ENCODE peak calls at places on chromosomes 16 and 17, in five cellular contexts. D is HCT116, A is heart left ventricle, B is MM.1S, M is AG04450. T is an unnamed sample.
A peak's percentile ranks its signal among the peaks of the same experiment; 100 is the strongest.

GRCh38 chr16:15970202-15970601 is 20.8 kb downstream of the ABCC1 start:
- DNase-seq in D (no peak), A (no peak), B (no peak), M (no peak), T (no peak)

GRCh38 chr17:48225725-48226567 is 118.4 kb downstream of the SNX11 start:
- DNase-seq in D (no peak), A (no peak), B (no peak), M (no peak), T (no peak)

GRCh38 chr16:60259956-60260355 is 1525.8 kb upstream of the GOT2 start:
- DNase-seq in D (no peak), A (no peak), B (no peak), M (no peak), T (no peak)

GRCh38 chr17:39222151-39222550 is 3.6 kb downstream of the STAC2 start:
- DNase-seq in D (no peak), A (no peak), B (no peak), M (no peak), T (no peak)

GRCh38 chr17:31724026-31724425 is 135.0 kb downstream of the COPRS start:
- DNase-seq in D (no peak), A (no peak), B (no peak), M (no peak), T (no peak)

GRCh38 chr17:38970804-38971203 is 3.6 kb upstream of the FBXO47 start:
- DNase-seq in D (no peak), A (no peak), B (peak; percentile 14), M (no peak), T (no peak)

GRCh38 chr17:16999931-17000625 is 28.2 kb upstream of the TNFRSF13B start:
- DNase-seq in D (no peak), A (no peak), B (no peak), M (no peak), T (no peak)

GRCh38 chr17:56222255-56222654 is 69.0 kb downstream of the ANKFN1 start:
- DNase-seq in D (no peak), A (no peak), B (no peak), M (no peak), T (no peak)

GRCh38 chr16:76303637-76304314 is 26.6 kb downstream of the CNTNAP4 start:
- DNase-seq in D (no peak), A (no peak), B (peak; percentile 7), M (no peak), T (no peak)

GRCh38 chr17:42287305-42288077 is 807 bp upstream of the STAT5A start:
- DNase-seq in D (no peak), A (peak; percentile 69), B (no peak), M (no peak), T (no peak)

GRCh38 chr16:16966439-16966838 is 504.3 kb downstream of the XYLT1 start:
- DNase-seq in D (no peak), A (no peak), B (no peak), M (no peak), T (no peak)

GRCh38 chr16:22034503-22034902 is 26.6 kb downstream of the MOSMO start:
- DNase-seq in D (no peak), A (no peak), B (no peak), M (no peak), T (no peak)

GRCh38 chr17:9725575-9725974 is 65.8 kb downstream of the DHRS7C start:
- DNase-seq in D (no peak), A (no peak), B (no peak), M (no peak), T (no peak)

GRCh38 chr16:53775821-53776431 is 72.0 kb downstream of the FTO start:
- DNase-seq in D (no peak), A (peak; percentile 32), B (no peak), M (peak; percentile 81), T (peak; percentile 80)

GRCh38 chr17:45740553-45741330 is 43.4 kb upstream of the CRHR1 start:
- DNase-seq in D (peak; percentile 89), A (peak; percentile 62), B (peak; percentile 62), M (no peak), T (peak; percentile 32)

GRCh38 chr16:67396159-67396774 is 3.0 kb upstream of the TPPP3 start:
- DNase-seq in D (peak; percentile 71), A (peak; percentile 92), B (peak; percentile 47), M (no peak), T (peak; percentile 84)

GRCh38 chr17:78247304-78247703 is 15.9 kb downstream of the TMEM235 start:
- DNase-seq in D (no peak), A (no peak), B (no peak), M (no peak), T (no peak)

GRCh38 chr16:48413291-48413690 is 28.1 kb upstream of the SIAH1 start:
- DNase-seq in D (no peak), A (no peak), B (no peak), M (no peak), T (no peak)

GRCh38 chr17:46045639-46046038 is 46.6 kb downstream of the STH start:
- DNase-seq in D (no peak), A (no peak), B (no peak), M (no peak), T (no peak)

GRCh38 chr16:22671301-22672076 is 142.5 kb upstream of the HS3ST2 start:
- DNase-seq in D (no peak), A (no peak), B (no peak), M (no peak), T (no peak)

GRCh38 chr16:11271610-11272009 is 1.8 kb downstream of the PRM3 start:
- DNase-seq in D (no peak), A (no peak), B (no peak), M (no peak), T (no peak)

GRCh38 chr16:88779406-88780099 is 5.5 kb downstream of the PIEZO1 start:
- DNase-seq in D (no peak), A (peak; percentile 74), B (no peak), M (no peak), T (no peak)

GRCh38 chr16:68590201-68590994 is 51.3 kb downstream of the ZFP90 start:
- DNase-seq in D (peak; percentile 54), A (no peak), B (no peak), M (no peak), T (peak; percentile 58)

GRCh38 chr16:53207810-53208752 is 153.3 kb downstream of the CHD9 start:
- DNase-seq in D (peak; percentile 19), A (peak; percentile 43), B (no peak), M (peak; percentile 46), T (peak; percentile 55)

GRCh38 chr16:23952128-23953041 is 116.6 kb downstream of the PRKCB start:
- DNase-seq in D (no peak), A (no peak), B (no peak), M (no peak), T (no peak)

GRCh38 chr17:79739148-79740062 is 8.7 kb downstream of the ENPP7 start:
- DNase-seq in D (no peak), A (no peak), B (no peak), M (no peak), T (no peak)

GRCh38 chr16:5851583-5851982 is 754.0 kb upstream of the EEF2KMT start:
- DNase-seq in D (no peak), A (no peak), B (peak; percentile 97), M (no peak), T (no peak)
- TF ChIP-seq CTCF in D (no peak), A (no peak), B (no peak), M (no peak), T (no peak)

DNA sequence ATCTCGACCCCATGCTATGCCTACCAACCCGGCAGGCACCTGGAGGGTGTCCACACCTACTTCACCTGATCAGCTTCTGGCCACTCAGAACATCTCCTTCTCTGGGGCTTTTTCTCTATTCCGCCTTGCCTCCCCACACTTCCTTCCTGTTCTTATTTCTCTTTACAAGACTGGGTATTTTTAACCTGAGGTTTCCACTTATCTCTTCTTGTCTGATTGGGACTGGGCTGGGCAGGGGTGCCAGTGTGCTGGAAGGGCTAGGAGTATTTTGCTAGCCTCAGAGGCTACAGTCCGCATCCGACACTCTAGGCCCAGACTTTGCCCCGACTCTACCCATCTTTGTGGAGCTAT is 26.2 kb upstream of the ZNF652 start:
- DNase-seq in D (no peak), A (no peak), B (peak; percentile 87), M (no peak), T (no peak)
- H3K27ac ChIP-seq in D (no peak overlapping the region), A (no peak overlapping the region), B (peak overlapping the region; percentile 98), M (no peak overlapping the region), T (no peak overlapping the region)

GRCh38 chr17:73393962-73394361 is 82.2 kb upstream of the CDC42EP4 start:
- DNase-seq in D (peak; percentile 16), A (no peak), B (no peak), M (no peak), T (no peak)
- TF ChIP-seq CTCF in D (no peak), A (no peak), B (no peak), M (no peak), T (no peak)

GRCh38 chr16:24983521-24983920 is 31.6 kb downstream of the ARHGAP17 start:
- DNase-seq in D (no peak), A (no peak), B (no peak), M (no peak), T (no peak)
- H3K27ac ChIP-seq in D (no peak overlapping the region), A (peak overlapping the region; percentile 90), B (no peak overlapping the region), M (no peak overlapping the region), T (peak overlapping the region; percentile 88)

GRCh38 chr16:55539488-55539887 is 27.0 kb upstream of the CAPNS2 start:
- DNase-seq in D (no peak), A (no peak), B (no peak), M (no peak), T (no peak)

GRCh38 chr16:55540221-55540620 is 26.3 kb upstream of the CAPNS2 start:
- DNase-seq in D (no peak), A (no peak), B (no peak), M (no peak), T (no peak)

GRCh38 chr16:55542459-55543082 is 23.9 kb upstream of the CAPNS2 start:
- DNase-seq in D (no peak), A (no peak), B (no peak), M (no peak), T (no peak)

GRCh38 chr16:55534773-55535172 is 25.9 kb downstream of the LPCAT2 start:
- DNase-seq in D (no peak), A (no peak), B (peak; percentile 55), M (no peak), T (no peak)

DNA sequence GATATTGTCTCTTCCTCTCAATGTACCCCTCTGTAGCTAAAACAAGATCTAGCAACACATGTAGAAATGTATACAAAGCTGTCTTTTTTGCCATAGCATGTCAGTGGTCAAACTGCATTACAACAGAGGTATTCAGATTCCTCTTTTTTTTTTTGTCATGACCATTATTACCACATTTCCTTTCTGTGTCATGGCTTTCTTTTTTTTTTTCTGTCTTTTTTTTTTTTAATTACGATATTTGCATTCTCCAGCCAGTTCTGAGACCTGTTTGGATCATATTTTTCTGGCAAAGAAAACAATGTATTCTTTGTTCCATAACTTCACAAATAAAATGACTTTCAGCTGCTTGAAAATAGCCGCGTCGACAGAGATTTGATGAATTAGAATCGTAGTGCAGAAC is 27.4 kb upstream of the CAPNS2 start:
- DNase-seq in D (no peak), A (no peak), B (no peak), M (no peak), T (no peak)
- TF ChIP-seq CTCF in D (no peak), A (no peak), B (no peak), M (no peak), T (no peak)

DNA sequence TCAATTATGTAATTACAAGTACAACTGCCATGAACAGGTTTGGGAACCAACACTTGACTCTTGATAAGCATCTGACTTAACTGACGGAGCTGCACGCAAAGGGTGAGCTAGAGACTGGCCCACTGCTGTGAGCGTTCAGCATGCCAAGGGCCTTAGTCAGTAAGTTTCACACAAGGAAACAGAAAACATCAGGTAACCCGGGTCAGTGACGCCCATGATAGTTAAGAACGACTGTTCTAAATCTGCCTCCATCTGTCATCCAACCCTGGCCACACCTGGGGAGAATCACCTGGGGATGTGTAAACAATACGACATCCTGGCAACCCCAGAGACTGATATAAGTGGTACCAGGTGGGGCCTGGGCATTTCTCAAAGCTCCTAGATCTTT is 12.3 kb downstream of the SMIM5 start:
- DNase-seq in D (peak; percentile 90), A (no peak), B (peak; percentile 86), M (no peak), T (peak; percentile 83)
- H3K27ac ChIP-seq in D (peak overlapping the region; percentile 77), A (no peak overlapping the region), B (peak overlapping the region; percentile 97), M (no peak overlapping the region), T (peak overlapping the region; percentile 98)